ENCODE peak calls at places on chromosome 16, in six cellular contexts. E is ELR; C is stimulated activated naive CD8-positive, alpha-beta T cell treated with anti-CD3 and anti-CD28 coated beads, Interleukin-15, Interleukin-2, amounts not matched to agents 100 U/mL and 50 U/mL, for 24 hours; H is NCI-H460; L is IMR-90; F is neural crest cell. Z is an unnamed sample.

GRCh38 chr16:3716831-3717234 is 491 bp downstream of the TRAP1 start:
- DNase-seq in E (peak), C (peak), H (no peak), L (no peak), F (no peak), Z (peak)

GRCh38 chr16:2158262-2158638 is 2.7 kb downstream of the TRAF7 start:
- DNase-seq in E (no peak), C (no peak), H (no peak), L (no peak), F (no peak), Z (no peak)

GRCh38 chr16:81810361-81810760 is 31.3 kb downstream of the PLCG2 start:
- DNase-seq in E (no peak), C (no peak), H (no peak), L (no peak), F (no peak), Z (no peak)

GRCh38 chr16:57192720-57193486 is 6.8 kb downstream of the RSPRY1 start:
- DNase-seq in E (peak), C (no peak), H (no peak), L (peak), F (no peak), Z (peak)

GRCh38 chr16:11263737-11264136 is 5.4 kb downstream of the TNP2 start:
- DNase-seq in E (no peak), C (peak), H (no peak), L (no peak), F (no peak), Z (no peak)

GRCh38 chr16:14196011-14196410 is 124.9 kb downstream of the MRTFB start:
- DNase-seq in E (no peak), C (no peak), H (no peak), L (peak), F (no peak), Z (peak)

GRCh38 chr16:57091200-57091989 is 988 bp upstream of the CPNE2 start:
- DNase-seq in E (peak), C (no peak), H (no peak), L (peak), F (peak), Z (peak)

GRCh38 chr16:2329532-2329931 is 11.0 kb downstream of the ABCA3 start:
- DNase-seq in E (no peak), C (no peak), H (no peak), L (no peak), F (no peak), Z (no peak)

GRCh38 chr16:86991679-86992078 is 325.5 kb downstream of the C16orf95 start:
- DNase-seq in E (peak), C (no peak), H (no peak), L (peak), F (no peak), Z (peak)

GRCh38 chr16:78452030-78452429 is 352.6 kb downstream of the WWOX start:
- DNase-seq in E (no peak), C (no peak), H (no peak), L (no peak), F (no peak), Z (no peak)

GRCh38 chr16:68319185-68319908 is 8.5 kb downstream of the PRMT7 start:
- DNase-seq in E (no peak), C (peak), H (no peak), L (peak), F (no peak), Z (no peak)

GRCh38 chr16:11768850-11769249 is 26.2 kb upstream of the TXNDC11 start:
- DNase-seq in E (no peak), C (no peak), H (no peak), L (no peak), F (no peak), Z (no peak)

Z was measured in iris pigment epithelial cell.